ENCODE peak calls at places on chromosomes 6 and 20, in ten cellular contexts. One of them, this sample, is unnamed.

GRCh38 chr6:16241321-16241689 is 2.9 kb downstream of the GMPR start:
- DNase-seq in fibroblast of the conjunctiva: no peak
- DNase-seq in NCI-H2171 treated with DMSO at 0.1 percent for 48 hours: no peak
- DNase-seq in AG08395: no peak
- DNase-seq in hippocampal formation: no peak
- DNase-seq in HFFc6: no peak
- DNase-seq in H54: no peak
- DNase-seq in M059J: no peak
- DNase-seq in dorsolateral prefrontal cortex: no peak
- DNase-seq in neuronal stem cell: no peak
- DNase-seq in this sample: no peak

GRCh38 chr6:30940361-30941001 is at the start of gene MUCL3:
- DNase-seq in neuronal stem cell: no peak
- DNase-seq in HFFc6: no peak
- DNase-seq in H54: no peak
- DNase-seq in AG08395: no peak
- DNase-seq in NCI-H2171 treated with DMSO at 0.1 percent for 48 hours: peak
- DNase-seq in M059J: no peak
- DNase-seq in fibroblast of the conjunctiva: no peak
- DNase-seq in dorsolateral prefrontal cortex: no peak
- DNase-seq in hippocampal formation: no peak
- DNase-seq in this sample: no peak

GRCh38 chr6:150235218-150235617 is 92.4 kb downstream of the PPP1R14C start:
- DNase-seq in AG08395: no peak
- DNase-seq in M059J: no peak
- DNase-seq in NCI-H2171 treated with DMSO at 0.1 percent for 48 hours: no peak
- DNase-seq in fibroblast of the conjunctiva: no peak
- DNase-seq in neuronal stem cell: no peak
- DNase-seq in dorsolateral prefrontal cortex: no peak
- DNase-seq in hippocampal formation: no peak
- DNase-seq in H54: no peak
- DNase-seq in HFFc6: no peak
- DNase-seq in this sample: no peak

GRCh38 chr6:107153061-107153460 is 37.7 kb upstream of the BEND3 start:
- DNase-seq in AG08395: no peak
- DNase-seq in H54: no peak
- DNase-seq in hippocampal formation: no peak
- DNase-seq in NCI-H2171 treated with DMSO at 0.1 percent for 48 hours: peak
- DNase-seq in HFFc6: no peak
- DNase-seq in fibroblast of the conjunctiva: no peak
- DNase-seq in M059J: peak
- DNase-seq in dorsolateral prefrontal cortex: no peak
- DNase-seq in neuronal stem cell: no peak
- DNase-seq in this sample: no peak

GRCh38 chr20:50304501-50304856 is 113.8 kb downstream of the CEBPB start:
- DNase-seq in HFFc6: peak
- DNase-seq in neuronal stem cell: no peak
- DNase-seq in AG08395: peak
- DNase-seq in hippocampal formation: no peak
- DNase-seq in dorsolateral prefrontal cortex: no peak
- DNase-seq in H54: no peak
- DNase-seq in NCI-H2171 treated with DMSO at 0.1 percent for 48 hours: peak
- DNase-seq in fibroblast of the conjunctiva: peak
- DNase-seq in M059J: no peak
- DNase-seq in this sample: no peak

GRCh38 chr6:53476979-53477378 is 67.9 kb downstream of the GCLC start:
- DNase-seq in AG08395: no peak
- DNase-seq in dorsolateral prefrontal cortex: no peak
- DNase-seq in H54: no peak
- DNase-seq in hippocampal formation: no peak
- DNase-seq in M059J: no peak
- DNase-seq in NCI-H2171 treated with DMSO at 0.1 percent for 48 hours: no peak
- DNase-seq in neuronal stem cell: no peak
- DNase-seq in HFFc6: peak
- DNase-seq in fibroblast of the conjunctiva: no peak
- DNase-seq in this sample: no peak

GRCh38 chr20:57661201-57662027 is 41.2 kb upstream of the ZBP1 start:
- DNase-seq in fibroblast of the conjunctiva: no peak
- DNase-seq in H54: no peak
- DNase-seq in dorsolateral prefrontal cortex: peak
- DNase-seq in M059J: no peak
- DNase-seq in NCI-H2171 treated with DMSO at 0.1 percent for 48 hours: no peak
- DNase-seq in hippocampal formation: no peak
- DNase-seq in HFFc6: no peak
- DNase-seq in AG08395: no peak
- DNase-seq in neuronal stem cell: no peak
- DNase-seq in this sample: peak

GRCh38 chr6:149974825-149975224 is 11.1 kb downstream of the ULBP1 start:
- DNase-seq in NCI-H2171 treated with DMSO at 0.1 percent for 48 hours: no peak
- DNase-seq in fibroblast of the conjunctiva: no peak
- DNase-seq in H54: no peak
- DNase-seq in hippocampal formation: no peak
- DNase-seq in HFFc6: no peak
- DNase-seq in neuronal stem cell: no peak
- DNase-seq in M059J: peak
- DNase-seq in dorsolateral prefrontal cortex: no peak
- DNase-seq in AG08395: no peak
- DNase-seq in this sample: no peak

GRCh38 chr20:43914697-43915208 is at the start of gene TOX2:
- DNase-seq in hippocampal formation: no peak
- DNase-seq in fibroblast of the conjunctiva: no peak
- DNase-seq in neuronal stem cell: no peak
- DNase-seq in H54: peak
- DNase-seq in NCI-H2171 treated with DMSO at 0.1 percent for 48 hours: peak
- DNase-seq in AG08395: peak
- DNase-seq in dorsolateral prefrontal cortex: no peak
- DNase-seq in HFFc6: peak
- DNase-seq in M059J: peak
- DNase-seq in this sample: peak

GRCh38 chr6:149991838-149992237 is 28.1 kb downstream of the ULBP1 start:
- DNase-seq in NCI-H2171 treated with DMSO at 0.1 percent for 48 hours: no peak
- DNase-seq in fibroblast of the conjunctiva: no peak
- DNase-seq in neuronal stem cell: no peak
- DNase-seq in HFFc6: no peak
- DNase-seq in H54: no peak
- DNase-seq in hippocampal formation: no peak
- DNase-seq in dorsolateral prefrontal cortex: no peak
- DNase-seq in M059J: no peak
- DNase-seq in AG08395: no peak
- DNase-seq in this sample: no peak

GRCh38 chr20:57395111-57395959 is 4.1 kb downstream of the RBM38 start:
- DNase-seq in HFFc6: no peak
- DNase-seq in dorsolateral prefrontal cortex: peak
- DNase-seq in neuronal stem cell: peak
- DNase-seq in H54: no peak
- DNase-seq in hippocampal formation: peak
- DNase-seq in NCI-H2171 treated with DMSO at 0.1 percent for 48 hours: no peak
- DNase-seq in M059J: peak
- DNase-seq in fibroblast of the conjunctiva: no peak
- DNase-seq in AG08395: peak
- DNase-seq in this sample: peak

GRCh38 chr6:25311251-25311910 is 32.2 kb downstream of the CARMIL1 start:
- DNase-seq in AG08395: peak
- DNase-seq in NCI-H2171 treated with DMSO at 0.1 percent for 48 hours: no peak
- DNase-seq in M059J: peak
- DNase-seq in HFFc6: peak
- DNase-seq in H54: peak
- DNase-seq in neuronal stem cell: no peak
- DNase-seq in hippocampal formation: no peak
- DNase-seq in fibroblast of the conjunctiva: no peak
- DNase-seq in dorsolateral prefrontal cortex: no peak
- DNase-seq in this sample: no peak

GRCh38 chr6:25007269-25007699 is 71.5 kb upstream of the RIPOR2 start:
- DNase-seq in HFFc6: no peak
- DNase-seq in H54: no peak
- DNase-seq in NCI-H2171 treated with DMSO at 0.1 percent for 48 hours: no peak
- DNase-seq in dorsolateral prefrontal cortex: no peak
- DNase-seq in M059J: no peak
- DNase-seq in neuronal stem cell: no peak
- DNase-seq in AG08395: no peak
- DNase-seq in hippocampal formation: no peak
- DNase-seq in fibroblast of the conjunctiva: no peak
- DNase-seq in this sample: no peak